ENCODE peak calls at places on chromosome 15, in four cellular contexts. G is ascending aorta, X is ovary, O is upper lobe of right lung. J is an unnamed sample.

GRCh38 chr15:97933589-97933988 is 26.9 kb upstream of the ARRDC4 start:
- DNase-seq in O (no peak), G (no peak), X (no peak), J (no peak)

GRCh38 chr15:67999320-68000100 is 54.6 kb upstream of the PIAS1 start:
- DNase-seq in G (no peak), O (no peak), X (no peak), J (no peak)

GRCh38 chr15:70538278-70538677 is 225.1 kb downstream of the UACA start:
- DNase-seq in O (no peak), X (no peak), G (no peak), J (no peak)

GRCh38 chr15:39869251-39869650 is 50.8 kb downstream of the GPR176 start:
- DNase-seq in G (no peak), X (no peak), O (no peak), J (no peak)

GRCh38 chr15:101070502-101071273 is 151.5 kb downstream of the LRRK1 start:
- DNase-seq in O (no peak), X (peak), G (no peak), J (peak)

GRCh38 chr15:63236272-63236671 is 41.1 kb upstream of the APH1B start:
- DNase-seq in G (no peak), O (no peak), X (no peak), J (no peak)

GRCh38 chr15:89362203-89363101 is 27.8 kb upstream of the POLG start:
- DNase-seq in X (no peak), O (no peak), G (no peak), J (peak)

GRCh38 chr15:101159096-101159935 is 92.5 kb downstream of the CHSY1 start:
- DNase-seq in O (no peak), G (no peak), X (no peak), J (peak)

GRCh38 chr15:39602143-39602542 is 21.3 kb downstream of the THBS1 start:
- DNase-seq in G (no peak), X (no peak), O (no peak), J (no peak)

GRCh38 chr15:91142097-91142744 is 42.2 kb downstream of the SV2B start:
- DNase-seq in O (no peak), X (no peak), G (no peak), J (no peak)

GRCh38 chr15:34713635-34714034 is 41.2 kb downstream of the GJD2 start:
- DNase-seq in O (no peak), G (no peak), X (no peak), J (no peak)

GRCh38 chr15:81176291-81176893 is 20.3 kb upstream of the IL16 start:
- DNase-seq in O (no peak), X (no peak), G (no peak), J (no peak)

GRCh38 chr15:33960160-33960559 is 8.1 kb upstream of the CHRM5 start:
- DNase-seq in G (no peak), X (no peak), O (no peak), J (no peak)

GRCh38 chr15:89778861-89779260 is 2.7 kb downstream of the MESP2 start:
- DNase-seq in O (no peak), X (no peak), G (no peak), J (peak)

GRCh38 chr15:35437157-35437556 is 108.8 kb downstream of the DPH6 start:
- DNase-seq in G (no peak), X (no peak), O (no peak), J (no peak)

GRCh38 chr15:68348064-68348463 is 70.5 kb downstream of the FEM1B start:
- DNase-seq in O (no peak), G (no peak), X (no peak), J (no peak)

J was measured in spleen.